ENCODE peak calls at places on chromosome 16, in nine cellular contexts. One of them, this sample, is unnamed.

GRCh38 chr16:23889189-23889588 is 53.4 kb downstream of the PRKCB start:
- DNase-seq in lower leg skin: no peak
- DNase-seq in fibroblast of pulmonary artery: no peak
- DNase-seq in adipocyte: no peak
- DNase-seq in cardiac septum: no peak
- DNase-seq in GDM1: no peak
- DNase-seq in sigmoid colon: no peak
- DNase-seq in mesendoderm: no peak
- DNase-seq in stimulated activated CD4-positive, alpha-beta T cell treated with anti-CD3 and anti-CD28 coated beads, TNF-alpha, amount 100 ng/mL, for 4 hours: no peak
- DNase-seq in this sample: no peak

GRCh38 chr16:84065536-84066132 is 23.0 kb upstream of the SLC38A8 start:
- DNase-seq in lower leg skin: peak
- DNase-seq in fibroblast of pulmonary artery: peak
- DNase-seq in adipocyte: peak
- DNase-seq in cardiac septum: no peak
- DNase-seq in GDM1: no peak
- DNase-seq in sigmoid colon: no peak
- DNase-seq in mesendoderm: peak
- DNase-seq in stimulated activated CD4-positive, alpha-beta T cell treated with anti-CD3 and anti-CD28 coated beads, TNF-alpha, amount 100 ng/mL, for 4 hours: no peak
- DNase-seq in this sample: peak

GRCh38 chr16:1580256-1580655 is 31.6 kb downstream of the IFT140 start:
- DNase-seq in lower leg skin: no peak
- DNase-seq in fibroblast of pulmonary artery: no peak
- DNase-seq in adipocyte: no peak
- DNase-seq in cardiac septum: no peak
- DNase-seq in GDM1: no peak
- DNase-seq in sigmoid colon: no peak
- DNase-seq in mesendoderm: no peak
- DNase-seq in stimulated activated CD4-positive, alpha-beta T cell treated with anti-CD3 and anti-CD28 coated beads, TNF-alpha, amount 100 ng/mL, for 4 hours: no peak
- DNase-seq in this sample: no peak

GRCh38 chr16:58127033-58127556 is 2.1 kb downstream of the CFAP20 start:
- DNase-seq in lower leg skin: no peak
- DNase-seq in fibroblast of pulmonary artery: peak
- DNase-seq in adipocyte: peak
- DNase-seq in cardiac septum: no peak
- DNase-seq in GDM1: no peak
- DNase-seq in sigmoid colon: no peak
- DNase-seq in mesendoderm: peak
- DNase-seq in stimulated activated CD4-positive, alpha-beta T cell treated with anti-CD3 and anti-CD28 coated beads, TNF-alpha, amount 100 ng/mL, for 4 hours: no peak
- DNase-seq in this sample: peak

GRCh38 chr16:49934557-49935260 is 78.8 kb upstream of the ZNF423 start:
- DNase-seq in lower leg skin: no peak
- DNase-seq in fibroblast of pulmonary artery: no peak
- DNase-seq in adipocyte: no peak
- DNase-seq in cardiac septum: peak
- DNase-seq in GDM1: no peak
- DNase-seq in sigmoid colon: peak
- DNase-seq in mesendoderm: no peak
- DNase-seq in stimulated activated CD4-positive, alpha-beta T cell treated with anti-CD3 and anti-CD28 coated beads, TNF-alpha, amount 100 ng/mL, for 4 hours: no peak
- DNase-seq in this sample: no peak

GRCh38 chr16:86975445-86975844 is 341.7 kb downstream of the C16orf95 start:
- DNase-seq in lower leg skin: no peak
- DNase-seq in fibroblast of pulmonary artery: peak
- DNase-seq in adipocyte: peak
- DNase-seq in cardiac septum: no peak
- DNase-seq in GDM1: no peak
- DNase-seq in sigmoid colon: no peak
- DNase-seq in mesendoderm: peak
- DNase-seq in stimulated activated CD4-positive, alpha-beta T cell treated with anti-CD3 and anti-CD28 coated beads, TNF-alpha, amount 100 ng/mL, for 4 hours: no peak
- DNase-seq in this sample: peak

GRCh38 chr16:68197250-68197649 is 38.7 kb downstream of the ESRP2 start:
- DNase-seq in lower leg skin: no peak
- DNase-seq in fibroblast of pulmonary artery: no peak
- DNase-seq in adipocyte: no peak
- DNase-seq in cardiac septum: no peak
- DNase-seq in GDM1: no peak
- DNase-seq in sigmoid colon: no peak
- DNase-seq in mesendoderm: no peak
- DNase-seq in stimulated activated CD4-positive, alpha-beta T cell treated with anti-CD3 and anti-CD28 coated beads, TNF-alpha, amount 100 ng/mL, for 4 hours: no peak
- DNase-seq in this sample: peak

GRCh38 chr16:87132361-87133014 is 184.7 kb downstream of the C16orf95 start:
- DNase-seq in lower leg skin: no peak
- DNase-seq in fibroblast of pulmonary artery: peak
- DNase-seq in adipocyte: peak
- DNase-seq in cardiac septum: peak
- DNase-seq in GDM1: no peak
- DNase-seq in sigmoid colon: peak
- DNase-seq in mesendoderm: no peak
- DNase-seq in stimulated activated CD4-positive, alpha-beta T cell treated with anti-CD3 and anti-CD28 coated beads, TNF-alpha, amount 100 ng/mL, for 4 hours: no peak
- DNase-seq in this sample: peak

GRCh38 chr16:60329110-60329509 is 1595.0 kb upstream of the GOT2 start:
- DNase-seq in lower leg skin: no peak
- DNase-seq in fibroblast of pulmonary artery: no peak
- DNase-seq in adipocyte: no peak
- DNase-seq in cardiac septum: no peak
- DNase-seq in GDM1: no peak
- DNase-seq in sigmoid colon: no peak
- DNase-seq in mesendoderm: no peak
- DNase-seq in stimulated activated CD4-positive, alpha-beta T cell treated with anti-CD3 and anti-CD28 coated beads, TNF-alpha, amount 100 ng/mL, for 4 hours: no peak
- DNase-seq in this sample: no peak

GRCh38 chr16:28311913-28312312 is 19.6 kb downstream of the SBK1 start:
- DNase-seq in lower leg skin: no peak
- DNase-seq in fibroblast of pulmonary artery: no peak
- DNase-seq in adipocyte: no peak
- DNase-seq in cardiac septum: no peak
- DNase-seq in GDM1: no peak
- DNase-seq in sigmoid colon: no peak
- DNase-seq in mesendoderm: no peak
- DNase-seq in stimulated activated CD4-positive, alpha-beta T cell treated with anti-CD3 and anti-CD28 coated beads, TNF-alpha, amount 100 ng/mL, for 4 hours: no peak
- DNase-seq in this sample: no peak

GRCh38 chr16:6684076-6684673 is 648.5 kb upstream of the RBFOX1 start:
- DNase-seq in lower leg skin: no peak
- DNase-seq in fibroblast of pulmonary artery: peak
- DNase-seq in adipocyte: peak
- DNase-seq in cardiac septum: no peak
- DNase-seq in GDM1: peak
- DNase-seq in sigmoid colon: no peak
- DNase-seq in mesendoderm: peak
- DNase-seq in stimulated activated CD4-positive, alpha-beta T cell treated with anti-CD3 and anti-CD28 coated beads, TNF-alpha, amount 100 ng/mL, for 4 hours: no peak
- DNase-seq in this sample: no peak

GRCh38 chr16:70652322-70652721 is 6.0 kb downstream of the IL34 start:
- DNase-seq in lower leg skin: no peak
- DNase-seq in fibroblast of pulmonary artery: peak
- DNase-seq in adipocyte: peak
- DNase-seq in cardiac septum: no peak
- DNase-seq in GDM1: no peak
- DNase-seq in sigmoid colon: no peak
- DNase-seq in mesendoderm: no peak
- DNase-seq in stimulated activated CD4-positive, alpha-beta T cell treated with anti-CD3 and anti-CD28 coated beads, TNF-alpha, amount 100 ng/mL, for 4 hours: no peak
- DNase-seq in this sample: peak

GRCh38 chr16:77683845-77684526 is 38.3 kb upstream of the NUDT7 start:
- DNase-seq in lower leg skin: no peak
- DNase-seq in fibroblast of pulmonary artery: no peak
- DNase-seq in adipocyte: no peak
- DNase-seq in cardiac septum: no peak
- DNase-seq in GDM1: no peak
- DNase-seq in sigmoid colon: no peak
- DNase-seq in mesendoderm: no peak
- DNase-seq in stimulated activated CD4-positive, alpha-beta T cell treated with anti-CD3 and anti-CD28 coated beads, TNF-alpha, amount 100 ng/mL, for 4 hours: no peak
- DNase-seq in this sample: no peak

GRCh38 chr16:4115941-4116327 is 308 bp downstream of the ADCY9 start:
- DNase-seq in lower leg skin: no peak
- DNase-seq in fibroblast of pulmonary artery: no peak
- DNase-seq in adipocyte: no peak
- DNase-seq in cardiac septum: no peak
- DNase-seq in GDM1: no peak
- DNase-seq in sigmoid colon: no peak
- DNase-seq in mesendoderm: no peak
- DNase-seq in stimulated activated CD4-positive, alpha-beta T cell treated with anti-CD3 and anti-CD28 coated beads, TNF-alpha, amount 100 ng/mL, for 4 hours: no peak
- DNase-seq in this sample: no peak

GRCh38 chr16:50038756-50039529 is 13.9 kb downstream of the CNEP1R1 start:
- DNase-seq in lower leg skin: no peak
- DNase-seq in fibroblast of pulmonary artery: no peak
- DNase-seq in adipocyte: no peak
- DNase-seq in cardiac septum: peak
- DNase-seq in GDM1: peak
- DNase-seq in sigmoid colon: peak
- DNase-seq in mesendoderm: peak
- DNase-seq in stimulated activated CD4-positive, alpha-beta T cell treated with anti-CD3 and anti-CD28 coated beads, TNF-alpha, amount 100 ng/mL, for 4 hours: no peak
- DNase-seq in this sample: no peak

GRCh38 chr16:2422123-2422867 is 7.0 kb upstream of the CCNF start:
- DNase-seq in lower leg skin: peak
- DNase-seq in fibroblast of pulmonary artery: no peak
- DNase-seq in adipocyte: no peak
- DNase-seq in cardiac septum: no peak
- DNase-seq in GDM1: no peak
- DNase-seq in sigmoid colon: peak
- DNase-seq in mesendoderm: no peak
- DNase-seq in stimulated activated CD4-positive, alpha-beta T cell treated with anti-CD3 and anti-CD28 coated beads, TNF-alpha, amount 100 ng/mL, for 4 hours: no peak
- DNase-seq in this sample: no peak

GRCh38 chr16:28981517-28981916 is 3.3 kb upstream of the LAT start:
- DNase-seq in lower leg skin: no peak
- DNase-seq in fibroblast of pulmonary artery: peak
- DNase-seq in adipocyte: no peak
- DNase-seq in cardiac septum: no peak
- DNase-seq in GDM1: no peak
- DNase-seq in sigmoid colon: no peak
- DNase-seq in mesendoderm: peak
- DNase-seq in stimulated activated CD4-positive, alpha-beta T cell treated with anti-CD3 and anti-CD28 coated beads, TNF-alpha, amount 100 ng/mL, for 4 hours: no peak
- DNase-seq in this sample: no peak

GRCh38 chr16:64659863-64660262 is 462.0 kb downstream of the CDH11 start:
- DNase-seq in lower leg skin: no peak
- DNase-seq in fibroblast of pulmonary artery: no peak
- DNase-seq in adipocyte: no peak
- DNase-seq in cardiac septum: no peak
- DNase-seq in GDM1: no peak
- DNase-seq in sigmoid colon: no peak
- DNase-seq in mesendoderm: no peak
- DNase-seq in stimulated activated CD4-positive, alpha-beta T cell treated with anti-CD3 and anti-CD28 coated beads, TNF-alpha, amount 100 ng/mL, for 4 hours: no peak
- DNase-seq in this sample: no peak

GRCh38 chr16:71883193-71883848 is 661 bp downstream of the ZNF821 start:
- DNase-seq in lower leg skin: peak
- DNase-seq in fibroblast of pulmonary artery: no peak
- DNase-seq in adipocyte: peak
- DNase-seq in cardiac septum: no peak
- DNase-seq in GDM1: no peak
- DNase-seq in sigmoid colon: peak
- DNase-seq in mesendoderm: peak
- DNase-seq in stimulated activated CD4-positive, alpha-beta T cell treated with anti-CD3 and anti-CD28 coated beads, TNF-alpha, amount 100 ng/mL, for 4 hours: peak
- DNase-seq in this sample: no peak

GRCh38 chr16:2208772-2209171 is 1.9 kb downstream of the BRICD5 start:
- DNase-seq in lower leg skin: no peak
- DNase-seq in fibroblast of pulmonary artery: no peak
- DNase-seq in adipocyte: no peak
- DNase-seq in cardiac septum: no peak
- DNase-seq in GDM1: no peak
- DNase-seq in sigmoid colon: no peak
- DNase-seq in mesendoderm: no peak
- DNase-seq in stimulated activated CD4-positive, alpha-beta T cell treated with anti-CD3 and anti-CD28 coated beads, TNF-alpha, amount 100 ng/mL, for 4 hours: no peak
- DNase-seq in this sample: no peak

GRCh38 chr16:85528528-85529387 is 84.4 kb upstream of the GSE1 start:
- DNase-seq in lower leg skin: no peak
- DNase-seq in fibroblast of pulmonary artery: no peak
- DNase-seq in adipocyte: no peak
- DNase-seq in cardiac septum: no peak
- DNase-seq in GDM1: no peak
- DNase-seq in sigmoid colon: peak
- DNase-seq in mesendoderm: no peak
- DNase-seq in stimulated activated CD4-positive, alpha-beta T cell treated with anti-CD3 and anti-CD28 coated beads, TNF-alpha, amount 100 ng/mL, for 4 hours: no peak
- DNase-seq in this sample: no peak

GRCh38 chr16:6891486-6891885 is 441.2 kb upstream of the RBFOX1 start:
- DNase-seq in lower leg skin: no peak
- DNase-seq in fibroblast of pulmonary artery: no peak
- DNase-seq in adipocyte: no peak
- DNase-seq in cardiac septum: no peak
- DNase-seq in GDM1: no peak
- DNase-seq in sigmoid colon: no peak
- DNase-seq in mesendoderm: peak
- DNase-seq in stimulated activated CD4-positive, alpha-beta T cell treated with anti-CD3 and anti-CD28 coated beads, TNF-alpha, amount 100 ng/mL, for 4 hours: no peak
- DNase-seq in this sample: no peak

GRCh38 chr16:87572959-87573358 is 29.3 kb upstream of the JPH3 start:
- DNase-seq in lower leg skin: no peak
- DNase-seq in fibroblast of pulmonary artery: no peak
- DNase-seq in adipocyte: no peak
- DNase-seq in cardiac septum: no peak
- DNase-seq in GDM1: no peak
- DNase-seq in sigmoid colon: no peak
- DNase-seq in mesendoderm: no peak
- DNase-seq in stimulated activated CD4-positive, alpha-beta T cell treated with anti-CD3 and anti-CD28 coated beads, TNF-alpha, amount 100 ng/mL, for 4 hours: no peak
- DNase-seq in this sample: no peak

GRCh38 chr16:85652431-85653221 is 36.1 kb downstream of the GINS2 start:
- DNase-seq in lower leg skin: no peak
- DNase-seq in fibroblast of pulmonary artery: peak
- DNase-seq in adipocyte: peak
- DNase-seq in cardiac septum: no peak
- DNase-seq in GDM1: no peak
- DNase-seq in sigmoid colon: peak
- DNase-seq in mesendoderm: peak
- DNase-seq in stimulated activated CD4-positive, alpha-beta T cell treated with anti-CD3 and anti-CD28 coated beads, TNF-alpha, amount 100 ng/mL, for 4 hours: no peak
- DNase-seq in this sample: peak

GRCh38 chr16:56356276-56357241 is 68.8 kb downstream of the AMFR start:
- DNase-seq in lower leg skin: peak
- DNase-seq in fibroblast of pulmonary artery: peak
- DNase-seq in adipocyte: peak
- DNase-seq in cardiac septum: peak
- DNase-seq in GDM1: no peak
- DNase-seq in sigmoid colon: peak
- DNase-seq in mesendoderm: peak
- DNase-seq in stimulated activated CD4-positive, alpha-beta T cell treated with anti-CD3 and anti-CD28 coated beads, TNF-alpha, amount 100 ng/mL, for 4 hours: peak
- DNase-seq in this sample: peak

GRCh38 chr16:76488065-76488417 is 210.8 kb downstream of the CNTNAP4 start:
- DNase-seq in lower leg skin: no peak
- DNase-seq in fibroblast of pulmonary artery: no peak
- DNase-seq in adipocyte: no peak
- DNase-seq in cardiac septum: no peak
- DNase-seq in GDM1: no peak
- DNase-seq in sigmoid colon: no peak
- DNase-seq in mesendoderm: no peak
- DNase-seq in stimulated activated CD4-positive, alpha-beta T cell treated with anti-CD3 and anti-CD28 coated beads, TNF-alpha, amount 100 ng/mL, for 4 hours: no peak
- DNase-seq in this sample: no peak

GRCh38 chr16:30041841-30042240 is 10.8 kb upstream of the TLCD3B start:
- DNase-seq in lower leg skin: no peak
- DNase-seq in fibroblast of pulmonary artery: peak
- DNase-seq in adipocyte: peak
- DNase-seq in cardiac septum: no peak
- DNase-seq in GDM1: no peak
- DNase-seq in sigmoid colon: no peak
- DNase-seq in mesendoderm: no peak
- DNase-seq in stimulated activated CD4-positive, alpha-beta T cell treated with anti-CD3 and anti-CD28 coated beads, TNF-alpha, amount 100 ng/mL, for 4 hours: no peak
- DNase-seq in this sample: no peak

GRCh38 chr16:525520-526180 is 1.9 kb upstream of the CAPN15 start:
- DNase-seq in lower leg skin: no peak
- DNase-seq in fibroblast of pulmonary artery: peak
- DNase-seq in adipocyte: peak
- DNase-seq in cardiac septum: no peak
- DNase-seq in GDM1: no peak
- DNase-seq in sigmoid colon: no peak
- DNase-seq in mesendoderm: peak
- DNase-seq in stimulated activated CD4-positive, alpha-beta T cell treated with anti-CD3 and anti-CD28 coated beads, TNF-alpha, amount 100 ng/mL, for 4 hours: peak
- DNase-seq in this sample: peak

GRCh38 chr16:50781518-50781917 is 39.6 kb downstream of the CYLD start:
- DNase-seq in lower leg skin: no peak
- DNase-seq in fibroblast of pulmonary artery: no peak
- DNase-seq in adipocyte: no peak
- DNase-seq in cardiac septum: no peak
- DNase-seq in GDM1: no peak
- DNase-seq in sigmoid colon: no peak
- DNase-seq in mesendoderm: peak
- DNase-seq in stimulated activated CD4-positive, alpha-beta T cell treated with anti-CD3 and anti-CD28 coated beads, TNF-alpha, amount 100 ng/mL, for 4 hours: no peak
- DNase-seq in this sample: no peak

GRCh38 chr16:85611455-85612190 is 1.5 kb upstream of the GSE1 start:
- DNase-seq in lower leg skin: peak
- DNase-seq in fibroblast of pulmonary artery: peak
- DNase-seq in adipocyte: peak
- DNase-seq in cardiac septum: peak
- DNase-seq in GDM1: peak
- DNase-seq in sigmoid colon: peak
- DNase-seq in mesendoderm: peak
- DNase-seq in stimulated activated CD4-positive, alpha-beta T cell treated with anti-CD3 and anti-CD28 coated beads, TNF-alpha, amount 100 ng/mL, for 4 hours: peak
- DNase-seq in this sample: peak

This sample was measured in astrocyte.